ENCODE peak calls at places on chromosomes 3 and 15, in seven cellular contexts. One of them, this sample, is unnamed.

GRCh38 chr3:187777331-187778046 is 32.2 kb upstream of the BCL6 start:
- DNase-seq in GM23248: peak; percentile 44
- DNase-seq in adrenal gland: no peak
- DNase-seq in upper lobe of right lung: no peak
- DNase-seq in neuronal stem cell: no peak
- DNase-seq in heart right ventricle: no peak
- DNase-seq in CD4-positive, alpha-beta T cell: peak; percentile 14
- DNase-seq in this sample: no peak

GRCh38 chr3:111616417-111617105 is 21.4 kb upstream of the ZBED2 start:
- DNase-seq in GM23248: peak; percentile 52
- DNase-seq in adrenal gland: no peak
- DNase-seq in upper lobe of right lung: no peak
- DNase-seq in neuronal stem cell: no peak
- DNase-seq in heart right ventricle: no peak
- DNase-seq in CD4-positive, alpha-beta T cell: peak; percentile 71
- DNase-seq in this sample: no peak

GRCh38 chr15:57185507-57186074 is 190.7 kb upstream of the CGNL1 start:
- DNase-seq in GM23248: no peak
- DNase-seq in adrenal gland: no peak
- DNase-seq in upper lobe of right lung: no peak
- DNase-seq in neuronal stem cell: no peak
- DNase-seq in heart right ventricle: no peak
- DNase-seq in CD4-positive, alpha-beta T cell: no peak
- DNase-seq in this sample: no peak

GRCh38 chr3:13484861-13485590 is 4.9 kb downstream of the HDAC11 start:
- DNase-seq in GM23248: no peak
- DNase-seq in adrenal gland: peak; percentile 92
- DNase-seq in upper lobe of right lung: peak; percentile 91
- DNase-seq in neuronal stem cell: no peak
- DNase-seq in heart right ventricle: peak; percentile 86
- DNase-seq in CD4-positive, alpha-beta T cell: no peak
- DNase-seq in this sample: peak; percentile 18

GRCh38 chr15:90686435-90687218 is 30.5 kb upstream of the BLM start:
- DNase-seq in GM23248: no peak
- DNase-seq in adrenal gland: no peak
- DNase-seq in upper lobe of right lung: no peak
- DNase-seq in neuronal stem cell: no peak
- DNase-seq in heart right ventricle: no peak
- DNase-seq in CD4-positive, alpha-beta T cell: peak; percentile 11
- DNase-seq in this sample: no peak

GRCh38 chr3:27089063-27089462 is 280.1 kb downstream of the NEK10 start:
- DNase-seq in GM23248: peak; percentile 7
- DNase-seq in adrenal gland: no peak
- DNase-seq in upper lobe of right lung: no peak
- DNase-seq in neuronal stem cell: no peak
- DNase-seq in heart right ventricle: no peak
- DNase-seq in CD4-positive, alpha-beta T cell: no peak
- DNase-seq in this sample: no peak

GRCh38 chr3:171824076-171824475 is 13.8 kb upstream of the PLD1 start:
- DNase-seq in GM23248: no peak
- DNase-seq in adrenal gland: no peak
- DNase-seq in upper lobe of right lung: no peak
- DNase-seq in neuronal stem cell: no peak
- DNase-seq in heart right ventricle: no peak
- DNase-seq in CD4-positive, alpha-beta T cell: no peak
- DNase-seq in this sample: no peak

GRCh38 chr3:107227091-107227490 is 150.1 kb upstream of the CCDC54 start:
- DNase-seq in GM23248: peak; percentile 72
- DNase-seq in adrenal gland: no peak
- DNase-seq in upper lobe of right lung: no peak
- DNase-seq in neuronal stem cell: no peak
- DNase-seq in heart right ventricle: no peak
- DNase-seq in CD4-positive, alpha-beta T cell: no peak
- DNase-seq in this sample: no peak

GRCh38 chr3:126432901-126433480 is 38.3 kb downstream of the CFAP100 start:
- DNase-seq in GM23248: no peak
- DNase-seq in adrenal gland: no peak
- DNase-seq in upper lobe of right lung: peak; percentile 55
- DNase-seq in neuronal stem cell: no peak
- DNase-seq in heart right ventricle: no peak
- DNase-seq in CD4-positive, alpha-beta T cell: no peak
- DNase-seq in this sample: no peak

GRCh38 chr3:178677961-178678360 is 141.7 kb downstream of the KCNMB2 start:
- DNase-seq in GM23248: no peak
- DNase-seq in adrenal gland: no peak
- DNase-seq in upper lobe of right lung: no peak
- DNase-seq in neuronal stem cell: no peak
- DNase-seq in heart right ventricle: no peak
- DNase-seq in CD4-positive, alpha-beta T cell: no peak
- DNase-seq in this sample: no peak

GRCh38 chr3:126422571-126423091 is 27.9 kb downstream of the CFAP100 start:
- DNase-seq in GM23248: no peak
- DNase-seq in adrenal gland: peak; percentile 11
- DNase-seq in upper lobe of right lung: no peak
- DNase-seq in neuronal stem cell: no peak
- DNase-seq in heart right ventricle: no peak
- DNase-seq in CD4-positive, alpha-beta T cell: no peak
- DNase-seq in this sample: no peak

GRCh38 chr3:195394700-195395099 is 48.1 kb downstream of the ACAP2 start:
- DNase-seq in GM23248: no peak
- DNase-seq in adrenal gland: no peak
- DNase-seq in upper lobe of right lung: no peak
- DNase-seq in neuronal stem cell: no peak
- DNase-seq in heart right ventricle: no peak
- DNase-seq in CD4-positive, alpha-beta T cell: no peak
- DNase-seq in this sample: no peak

GRCh38 chr3:189936210-189936609 is 184.5 kb downstream of the P3H2 start:
- DNase-seq in GM23248: peak; percentile 22
- DNase-seq in adrenal gland: no peak
- DNase-seq in upper lobe of right lung: no peak
- DNase-seq in neuronal stem cell: no peak
- DNase-seq in heart right ventricle: no peak
- DNase-seq in CD4-positive, alpha-beta T cell: no peak
- DNase-seq in this sample: no peak

GRCh38 chr3:160343132-160343531 is 55.9 kb downstream of the IFT80 start:
- DNase-seq in GM23248: peak; percentile 69
- DNase-seq in adrenal gland: no peak
- DNase-seq in upper lobe of right lung: no peak
- DNase-seq in neuronal stem cell: no peak
- DNase-seq in heart right ventricle: no peak
- DNase-seq in CD4-positive, alpha-beta T cell: no peak
- DNase-seq in this sample: no peak

GRCh38 chr3:89947357-89947954 is 840.0 kb downstream of the EPHA3 start:
- DNase-seq in GM23248: no peak
- DNase-seq in adrenal gland: no peak
- DNase-seq in upper lobe of right lung: no peak
- DNase-seq in neuronal stem cell: no peak
- DNase-seq in heart right ventricle: peak; percentile 4
- DNase-seq in CD4-positive, alpha-beta T cell: no peak
- DNase-seq in this sample: no peak

GRCh38 chr3:133575121-133575520 is 1.6 kb downstream of the CDV3 start:
- DNase-seq in GM23248: peak; percentile 39
- DNase-seq in adrenal gland: no peak
- DNase-seq in upper lobe of right lung: no peak
- DNase-seq in neuronal stem cell: no peak
- DNase-seq in heart right ventricle: no peak
- DNase-seq in CD4-positive, alpha-beta T cell: no peak
- DNase-seq in this sample: no peak

GRCh38 chr3:157115069-157116006 is 44.6 kb downstream of the CCNL1 start:
- DNase-seq in GM23248: peak; percentile 37
- DNase-seq in adrenal gland: peak; percentile 61
- DNase-seq in upper lobe of right lung: no peak
- DNase-seq in neuronal stem cell: peak; percentile 58
- DNase-seq in heart right ventricle: peak; percentile 44
- DNase-seq in CD4-positive, alpha-beta T cell: no peak
- DNase-seq in this sample: no peak

GRCh38 chr3:122562923-122563716 is 980 bp downstream of the PARP9 start:
- DNase-seq in GM23248: peak; percentile 22
- DNase-seq in adrenal gland: no peak
- DNase-seq in upper lobe of right lung: no peak
- DNase-seq in neuronal stem cell: no peak
- DNase-seq in heart right ventricle: no peak
- DNase-seq in CD4-positive, alpha-beta T cell: no peak
- DNase-seq in this sample: no peak

GRCh38 chr3:183329543-183329942 is 76.5 kb downstream of the B3GNT5 start:
- DNase-seq in GM23248: no peak
- DNase-seq in adrenal gland: no peak
- DNase-seq in upper lobe of right lung: no peak
- DNase-seq in neuronal stem cell: no peak
- DNase-seq in heart right ventricle: no peak
- DNase-seq in CD4-positive, alpha-beta T cell: no peak
- DNase-seq in this sample: no peak

GRCh38 chr15:48421362-48421761 is 90.1 kb downstream of the DUT start:
- DNase-seq in GM23248: no peak
- DNase-seq in adrenal gland: no peak
- DNase-seq in upper lobe of right lung: no peak
- DNase-seq in neuronal stem cell: no peak
- DNase-seq in heart right ventricle: no peak
- DNase-seq in CD4-positive, alpha-beta T cell: no peak
- DNase-seq in this sample: no peak

GRCh38 chr15:48424076-48424475 is 92.8 kb downstream of the DUT start:
- DNase-seq in GM23248: peak; percentile 72
- DNase-seq in adrenal gland: no peak
- DNase-seq in upper lobe of right lung: no peak
- DNase-seq in neuronal stem cell: no peak
- DNase-seq in heart right ventricle: no peak
- DNase-seq in CD4-positive, alpha-beta T cell: no peak
- DNase-seq in this sample: no peak

GRCh38 chr15:48425051-48425450 is 93.8 kb downstream of the DUT start:
- DNase-seq in GM23248: no peak
- DNase-seq in adrenal gland: no peak
- DNase-seq in upper lobe of right lung: no peak
- DNase-seq in neuronal stem cell: no peak
- DNase-seq in heart right ventricle: no peak
- DNase-seq in CD4-positive, alpha-beta T cell: no peak
- DNase-seq in this sample: no peak

GRCh38 chr15:48422401-48422800 is 91.2 kb downstream of the DUT start:
- DNase-seq in GM23248: peak; percentile 57
- DNase-seq in adrenal gland: no peak
- DNase-seq in upper lobe of right lung: no peak
- DNase-seq in neuronal stem cell: no peak
- DNase-seq in heart right ventricle: no peak
- DNase-seq in CD4-positive, alpha-beta T cell: no peak
- DNase-seq in this sample: no peak

DNA sequence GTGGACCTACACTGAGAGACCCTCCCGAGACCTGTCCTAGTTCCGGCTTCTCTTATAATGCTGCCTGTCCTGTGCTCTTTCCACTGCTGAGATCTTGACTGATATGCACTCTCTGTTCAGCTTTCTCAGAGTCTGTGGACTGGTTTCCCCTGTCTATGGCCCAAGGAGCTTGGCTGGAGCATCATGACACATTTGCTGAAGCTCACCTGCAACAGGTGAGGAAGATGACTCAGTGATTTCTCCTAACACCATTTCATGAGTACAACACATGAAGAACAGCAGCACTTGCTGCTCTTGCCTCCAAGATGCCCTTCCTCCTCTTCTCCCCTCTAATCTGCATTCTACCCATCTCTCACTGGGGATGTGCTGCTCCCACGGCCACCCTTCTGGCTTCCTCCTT is 92.1 kb downstream of the DUT start:
- DNase-seq in GM23248: no peak
- DNase-seq in adrenal gland: no peak
- DNase-seq in upper lobe of right lung: no peak
- DNase-seq in neuronal stem cell: no peak
- DNase-seq in heart right ventricle: no peak
- DNase-seq in CD4-positive, alpha-beta T cell: no peak
- DNase-seq in this sample: no peak
- H3K27ac ChIP-seq in GM23248: peak overlapping the region; percentile 82
- H3K27ac ChIP-seq in adrenal gland: no peak overlapping the region
- H3K27ac ChIP-seq in upper lobe of right lung: no peak overlapping the region
- H3K27ac ChIP-seq in neuronal stem cell: no peak overlapping the region
- H3K27ac ChIP-seq in heart right ventricle: no peak overlapping the region
- H3K27ac ChIP-seq in CD4-positive, alpha-beta T cell: no peak overlapping the region
- H3K27ac ChIP-seq in this sample: no peak overlapping the region

GRCh38 chr3:43012189-43012588 is 33.1 kb downstream of the GASK1A start:
- DNase-seq in GM23248: no peak
- DNase-seq in adrenal gland: no peak
- DNase-seq in upper lobe of right lung: no peak
- DNase-seq in neuronal stem cell: no peak
- DNase-seq in heart right ventricle: no peak
- DNase-seq in CD4-positive, alpha-beta T cell: no peak
- DNase-seq in this sample: no peak
- H3K27ac ChIP-seq in GM23248: no peak overlapping the region
- H3K27ac ChIP-seq in adrenal gland: no peak overlapping the region
- H3K27ac ChIP-seq in upper lobe of right lung: no peak overlapping the region
- H3K27ac ChIP-seq in neuronal stem cell: no peak overlapping the region
- H3K27ac ChIP-seq in heart right ventricle: no peak overlapping the region
- H3K27ac ChIP-seq in CD4-positive, alpha-beta T cell: peak overlapping the region; percentile 37
- H3K27ac ChIP-seq in this sample: no peak overlapping the region

DNA sequence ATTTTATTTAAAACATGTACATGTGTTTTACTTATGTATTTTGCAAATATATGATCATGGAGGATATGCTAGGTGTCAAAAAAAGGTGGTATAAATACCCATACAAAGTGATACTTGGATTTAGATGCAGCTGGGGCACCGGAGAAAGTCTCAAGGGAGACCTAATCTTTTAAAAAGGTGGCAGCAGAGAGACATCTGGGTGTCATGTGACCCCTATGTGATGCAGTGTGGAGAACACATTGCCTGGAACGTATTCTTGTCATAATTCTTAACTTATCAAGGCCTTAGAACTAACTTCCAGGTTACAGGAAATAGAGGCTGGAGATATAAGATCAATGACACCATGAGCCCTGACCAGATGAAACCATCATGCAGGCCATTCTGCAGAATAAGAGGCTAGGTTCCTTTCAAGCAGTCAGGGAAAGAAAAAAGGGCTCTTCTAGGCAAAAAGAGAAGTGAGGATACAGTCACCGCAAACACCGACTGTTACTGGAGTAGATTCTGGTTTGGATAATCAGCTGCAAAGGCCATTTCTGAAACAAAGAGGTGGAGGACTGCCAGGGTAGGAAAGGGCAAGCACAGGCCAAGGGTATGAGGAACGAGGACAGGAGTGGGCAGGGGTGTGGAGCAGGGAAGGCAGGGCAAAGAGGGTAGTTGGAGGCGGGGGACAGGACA is 100.6 kb downstream of the OXNAD1 start:
- DNase-seq in GM23248: no peak
- DNase-seq in adrenal gland: no peak
- DNase-seq in upper lobe of right lung: no peak
- DNase-seq in neuronal stem cell: no peak
- DNase-seq in heart right ventricle: no peak
- DNase-seq in CD4-positive, alpha-beta T cell: no peak
- DNase-seq in this sample: no peak
- H3K27ac ChIP-seq in GM23248: no peak overlapping the region
- H3K27ac ChIP-seq in adrenal gland: no peak overlapping the region
- H3K27ac ChIP-seq in upper lobe of right lung: no peak overlapping the region
- H3K27ac ChIP-seq in neuronal stem cell: no peak overlapping the region
- H3K27ac ChIP-seq in heart right ventricle: no peak overlapping the region
- H3K27ac ChIP-seq in CD4-positive, alpha-beta T cell: no peak overlapping the region
- H3K27ac ChIP-seq in this sample: no peak overlapping the region

GRCh38 chr3:130918328-130918727 is 24.4 kb downstream of the ATP2C1 start:
- DNase-seq in GM23248: no peak
- DNase-seq in adrenal gland: no peak
- DNase-seq in upper lobe of right lung: no peak
- DNase-seq in neuronal stem cell: no peak
- DNase-seq in heart right ventricle: peak; percentile 20
- DNase-seq in CD4-positive, alpha-beta T cell: no peak
- DNase-seq in this sample: no peak

GRCh38 chr3:130916507-130917167 is 22.8 kb downstream of the ATP2C1 start:
- DNase-seq in GM23248: no peak
- DNase-seq in adrenal gland: no peak
- DNase-seq in upper lobe of right lung: no peak
- DNase-seq in neuronal stem cell: no peak
- DNase-seq in heart right ventricle: no peak
- DNase-seq in CD4-positive, alpha-beta T cell: no peak
- DNase-seq in this sample: no peak

GRCh38 chr3:130915567-130916292 is 21.8 kb downstream of the ATP2C1 start:
- DNase-seq in GM23248: no peak
- DNase-seq in adrenal gland: no peak
- DNase-seq in upper lobe of right lung: no peak
- DNase-seq in neuronal stem cell: no peak
- DNase-seq in heart right ventricle: no peak
- DNase-seq in CD4-positive, alpha-beta T cell: no peak
- DNase-seq in this sample: no peak
- H3K27ac ChIP-seq in GM23248: no peak overlapping the region
- H3K27ac ChIP-seq in adrenal gland: no peak overlapping the region
- H3K27ac ChIP-seq in upper lobe of right lung: no peak overlapping the region
- H3K27ac ChIP-seq in neuronal stem cell: no peak overlapping the region
- H3K27ac ChIP-seq in heart right ventricle: peak overlapping the region; percentile 37
- H3K27ac ChIP-seq in CD4-positive, alpha-beta T cell: no peak overlapping the region
- H3K27ac ChIP-seq in this sample: no peak overlapping the region